ENCODE peak calls at places on chromosomes 5 and 9, in six cellular contexts. One of them, this sample, is unnamed.

GRCh38 chr9:92721548-92721947 is 43.1 kb downstream of the BICD2 start:
- DNase-seq in HCT116: no peak
- DNase-seq in K562: no peak
- DNase-seq in H1: no peak
- DNase-seq in GM12878: no peak
- DNase-seq in HepG2: no peak
- DNase-seq in this sample: no peak

GRCh38 chr5:172541119-172541763 is 86.9 kb upstream of the SH3PXD2B start:
- DNase-seq in H1: no peak
- DNase-seq in GM12878: no peak
- DNase-seq in HCT116: no peak
- DNase-seq in K562: no peak
- DNase-seq in HepG2: no peak
- DNase-seq in this sample: no peak

GRCh38 chr5:17169507-17169906 is 47.9 kb upstream of the BASP1 start:
- DNase-seq in K562: no peak
- DNase-seq in H1: no peak
- DNase-seq in GM12878: no peak
- DNase-seq in HCT116: no peak
- DNase-seq in HepG2: peak
- DNase-seq in this sample: no peak

GRCh38 chr5:74865293-74865798 is 841 bp downstream of the FAM169A start:
- DNase-seq in H1: no peak
- DNase-seq in K562: no peak
- DNase-seq in HCT116: no peak
- DNase-seq in HepG2: no peak
- DNase-seq in GM12878: no peak
- DNase-seq in this sample: no peak

GRCh38 chr9:16679327-16679821 is 191.1 kb downstream of the BNC2 start:
- DNase-seq in HCT116: no peak
- DNase-seq in GM12878: no peak
- DNase-seq in K562: no peak
- DNase-seq in HepG2: no peak
- DNase-seq in H1: no peak
- DNase-seq in this sample: no peak

GRCh38 chr5:109779036-109779735 is 89.5 kb downstream of the MAN2A1 start:
- DNase-seq in H1: no peak
- DNase-seq in K562: no peak
- DNase-seq in HepG2: no peak
- DNase-seq in HCT116: no peak
- DNase-seq in GM12878: no peak
- DNase-seq in this sample: no peak

GRCh38 chr5:116733995-116734716 is 159.5 kb upstream of the SEMA6A start:
- DNase-seq in GM12878: no peak
- DNase-seq in HCT116: no peak
- DNase-seq in K562: no peak
- DNase-seq in HepG2: no peak
- DNase-seq in H1: no peak
- DNase-seq in this sample: no peak

GRCh38 chr9:134406366-134407122 is 80.3 kb downstream of the RXRA start:
- DNase-seq in GM12878: no peak
- DNase-seq in HCT116: no peak
- DNase-seq in K562: peak
- DNase-seq in HepG2: no peak
- DNase-seq in H1: no peak
- DNase-seq in this sample: no peak

GRCh38 chr5:43400082-43400481 is 12.1 kb downstream of the CCL28 start:
- DNase-seq in K562: no peak
- DNase-seq in HCT116: no peak
- DNase-seq in H1: no peak
- DNase-seq in HepG2: no peak
- DNase-seq in GM12878: no peak
- DNase-seq in this sample: no peak

GRCh38 chr9:70593241-70593640 is 178.8 kb upstream of the KLF9 start:
- DNase-seq in HCT116: no peak
- DNase-seq in GM12878: no peak
- DNase-seq in K562: no peak
- DNase-seq in H1: no peak
- DNase-seq in HepG2: no peak
- DNase-seq in this sample: no peak

GRCh38 chr9:134088064-134088725 is 20.4 kb upstream of the BRD3 start:
- DNase-seq in H1: no peak
- DNase-seq in GM12878: no peak
- DNase-seq in HCT116: no peak
- DNase-seq in K562: no peak
- DNase-seq in HepG2: no peak
- DNase-seq in this sample: no peak

GRCh38 chr9:99154356-99154755 is 49.4 kb downstream of the TGFBR1 start:
- DNase-seq in GM12878: no peak
- DNase-seq in HepG2: no peak
- DNase-seq in K562: no peak
- DNase-seq in HCT116: no peak
- DNase-seq in H1: no peak
- DNase-seq in this sample: no peak

DNA sequence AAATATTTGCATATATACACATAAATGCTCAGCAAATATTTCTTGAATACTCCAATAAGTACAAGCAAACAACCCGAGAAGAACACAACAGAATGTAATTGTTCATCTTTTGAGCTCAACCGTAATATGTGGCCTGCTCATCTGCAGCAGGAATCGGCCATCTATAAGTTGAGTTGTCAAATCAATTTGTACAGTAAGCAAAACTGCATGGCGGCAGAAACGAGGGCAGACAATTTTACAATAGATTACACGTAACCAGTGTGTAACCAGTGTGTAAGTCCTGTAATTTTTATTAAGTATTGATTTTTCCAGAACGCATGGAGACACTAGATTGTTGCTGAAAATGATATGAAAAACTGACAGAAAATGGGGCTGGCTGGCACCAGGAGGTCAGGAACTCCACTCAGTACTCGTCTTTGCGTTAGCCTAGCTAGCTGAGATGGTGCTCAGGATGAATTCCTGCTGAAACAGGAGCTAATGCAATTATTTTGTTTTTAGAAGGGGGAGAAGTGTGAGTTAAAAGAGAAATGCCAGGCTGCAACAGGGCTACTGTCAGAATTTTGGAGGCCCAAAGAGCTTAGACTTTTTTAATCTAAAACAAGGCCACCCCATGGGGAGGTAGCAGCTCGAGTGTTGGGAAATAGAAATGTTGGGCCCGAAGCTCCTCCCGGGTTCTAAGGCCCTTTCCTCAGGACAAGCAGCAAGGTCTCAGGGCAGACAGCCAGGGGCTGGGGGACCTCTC is 682 bp downstream of the DHX29 start:
- DNase-seq in H1: no peak
- DNase-seq in HepG2: peak
- DNase-seq in GM12878: no peak
- DNase-seq in K562: no peak
- DNase-seq in HCT116: no peak
- DNase-seq in this sample: no peak
- H3K27ac ChIP-seq in H1: no peak
- H3K27ac ChIP-seq in HepG2: peak
- H3K27ac ChIP-seq in GM12878: peak
- H3K27ac ChIP-seq in K562: peak
- H3K27ac ChIP-seq in HCT116: peak
- H3K27ac ChIP-seq in this sample: peak

DNA sequence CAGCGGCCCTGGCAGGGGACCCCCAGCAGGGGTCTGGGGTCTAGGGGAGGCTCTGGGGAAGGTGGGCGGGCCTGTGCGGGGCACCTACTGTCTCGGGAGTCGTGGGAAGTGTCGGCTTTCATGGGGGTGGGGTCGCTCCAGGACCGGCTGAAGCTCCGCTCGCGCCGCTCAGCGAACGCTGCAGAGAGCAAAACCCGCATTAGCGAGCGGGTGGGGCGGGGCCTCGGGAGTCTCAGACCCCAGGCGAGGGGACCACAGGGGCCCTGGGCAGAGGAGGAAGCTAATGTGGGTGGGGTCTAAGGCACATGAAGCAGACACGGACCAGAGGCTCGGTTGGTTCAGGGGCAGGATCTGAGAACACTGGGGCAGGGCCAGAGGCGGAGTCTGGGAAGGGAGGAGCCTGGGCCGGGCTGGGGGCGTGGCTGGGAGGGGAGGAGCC is 5.5 kb downstream of the NSMF start:
- DNase-seq in H1: peak
- DNase-seq in K562: peak
- DNase-seq in HepG2: peak
- DNase-seq in HCT116: no peak
- DNase-seq in GM12878: no peak
- DNase-seq in this sample: no peak
- TF ChIP-seq SIN3A in H1: no peak
- TF ChIP-seq SIN3A in K562: no peak
- TF ChIP-seq SIN3A in HepG2: no peak
- TF ChIP-seq SIN3A in HCT116: no peak
- TF ChIP-seq SIN3A in GM12878: no peak
- TF ChIP-seq SIN3A in this sample: no peak

GRCh38 chr5:138490648-138491283 is 25.5 kb downstream of the EGR1 start:
- DNase-seq in GM12878: no peak
- DNase-seq in HCT116: no peak
- DNase-seq in K562: peak
- DNase-seq in H1: no peak
- DNase-seq in HepG2: no peak
- DNase-seq in this sample: no peak
- H3K27ac ChIP-seq in GM12878: no peak
- H3K27ac ChIP-seq in HCT116: no peak
- H3K27ac ChIP-seq in K562: no peak
- H3K27ac ChIP-seq in H1: no peak
- H3K27ac ChIP-seq in HepG2: no peak
- H3K27ac ChIP-seq in this sample: no peak

DNA sequence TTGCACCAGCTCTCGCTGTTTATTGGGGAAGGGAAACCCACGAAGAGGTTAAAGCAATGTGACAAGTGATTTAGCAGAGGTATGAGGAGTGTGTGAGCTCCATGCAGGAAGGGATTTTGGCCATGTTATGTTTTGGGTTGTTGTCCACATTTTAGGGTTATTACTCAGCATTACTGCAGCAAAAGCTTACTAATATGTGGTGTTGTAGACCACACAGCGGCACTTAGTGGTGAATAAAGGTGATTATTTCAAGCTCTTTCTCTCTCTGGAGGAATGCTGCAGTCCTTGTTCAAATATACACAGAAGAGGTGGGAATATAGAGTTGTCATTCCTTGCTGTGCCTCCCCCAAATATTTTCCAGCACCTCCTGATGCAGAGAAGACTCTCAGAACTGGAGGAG is 29.7 kb upstream of the AKNA start:
- DNase-seq in HepG2: no peak
- DNase-seq in K562: no peak
- DNase-seq in HCT116: no peak
- DNase-seq in GM12878: no peak
- DNase-seq in H1: no peak
- DNase-seq in this sample: no peak
- TF ChIP-seq SIN3A in HepG2: no peak
- TF ChIP-seq SIN3A in K562: no peak
- TF ChIP-seq SIN3A in HCT116: no peak
- TF ChIP-seq SIN3A in GM12878: no peak
- TF ChIP-seq SIN3A in H1: no peak
- TF ChIP-seq SIN3A in this sample: no peak

DNA sequence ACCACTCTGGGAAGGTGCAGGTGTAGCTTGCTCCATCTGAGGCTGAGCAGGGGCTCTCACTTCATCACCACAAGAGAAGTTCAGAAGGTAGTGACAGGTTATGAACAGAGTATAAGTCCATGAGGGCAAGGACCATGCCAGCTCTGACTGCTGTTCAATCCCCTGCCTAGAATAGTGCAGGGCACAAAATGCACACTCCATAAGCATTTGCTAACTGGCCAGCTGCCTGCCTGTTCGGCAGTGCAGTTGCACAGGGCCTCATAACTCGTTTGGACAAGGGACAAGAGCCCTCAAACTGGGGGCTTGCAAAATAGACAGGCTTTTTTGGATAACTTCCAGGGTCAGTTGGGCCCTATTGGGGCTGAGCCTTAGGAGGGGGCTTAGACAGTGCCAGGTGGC is 21.1 kb downstream of the SPARC start:
- DNase-seq in GM12878: no peak
- DNase-seq in K562: no peak
- DNase-seq in HepG2: no peak
- DNase-seq in H1: no peak
- DNase-seq in HCT116: no peak
- DNase-seq in this sample: no peak
- H3K27ac ChIP-seq in GM12878: no peak
- H3K27ac ChIP-seq in K562: no peak
- H3K27ac ChIP-seq in HepG2: no peak
- H3K27ac ChIP-seq in H1: no peak
- H3K27ac ChIP-seq in HCT116: no peak
- H3K27ac ChIP-seq in this sample: peak

GRCh38 chr9:100324594-100325200 is 28.0 kb downstream of the TEX10 start:
- DNase-seq in GM12878: no peak
- DNase-seq in HCT116: peak
- DNase-seq in HepG2: peak
- DNase-seq in H1: no peak
- DNase-seq in K562: no peak
- DNase-seq in this sample: no peak
- TF ChIP-seq SIN3A in GM12878: no peak
- TF ChIP-seq SIN3A in HCT116: no peak
- TF ChIP-seq SIN3A in HepG2: no peak
- TF ChIP-seq SIN3A in H1: no peak
- TF ChIP-seq SIN3A in K562: no peak
- TF ChIP-seq SIN3A in this sample: no peak

GRCh38 chr5:81233080-81233634 is at the start of gene CKMT2:
- DNase-seq in HepG2: peak
- DNase-seq in GM12878: no peak
- DNase-seq in H1: peak
- DNase-seq in HCT116: no peak
- DNase-seq in K562: no peak
- DNase-seq in this sample: no peak

GRCh38 chr5:81234299-81234698 is 1.2 kb downstream of the CKMT2 start:
- DNase-seq in HCT116: no peak
- DNase-seq in K562: no peak
- DNase-seq in H1: no peak
- DNase-seq in GM12878: no peak
- DNase-seq in HepG2: no peak
- DNase-seq in this sample: no peak

GRCh38 chr5:81235287-81236072 is 2.4 kb downstream of the CKMT2 start:
- DNase-seq in H1: no peak
- DNase-seq in HepG2: no peak
- DNase-seq in K562: no peak
- DNase-seq in HCT116: no peak
- DNase-seq in GM12878: no peak
- DNase-seq in this sample: no peak

GRCh38 chr5:81232449-81233079 is 558 bp upstream of the CKMT2 start:
- DNase-seq in HepG2: peak
- DNase-seq in GM12878: no peak
- DNase-seq in H1: no peak
- DNase-seq in HCT116: no peak
- DNase-seq in K562: no peak
- DNase-seq in this sample: no peak

GRCh38 chr5:81234801-81235200 is 1.7 kb downstream of the CKMT2 start:
- DNase-seq in K562: no peak
- DNase-seq in HepG2: no peak
- DNase-seq in HCT116: no peak
- DNase-seq in H1: no peak
- DNase-seq in GM12878: no peak
- DNase-seq in this sample: no peak
- H3K27ac ChIP-seq in K562: no peak
- H3K27ac ChIP-seq in HepG2: no peak
- H3K27ac ChIP-seq in HCT116: no peak
- H3K27ac ChIP-seq in H1: no peak
- H3K27ac ChIP-seq in GM12878: no peak
- H3K27ac ChIP-seq in this sample: no peak